ENCODE peak calls at places on chromosome X, in nine cellular contexts. One of them, this sample, is unnamed.

GRCh38 chrX:6384921-6385320 is 150.0 kb downstream of the VCX3A start:
- DNase-seq in neural crest cell: no peak
- DNase-seq in astrocyte: no peak
- DNase-seq in choroid plexus epithelial cell: no peak
- DNase-seq in left lung: no peak
- DNase-seq in BE2C: no peak
- DNase-seq in thoracic aorta: no peak
- DNase-seq in BJ: no peak
- DNase-seq in colonic mucosa: no peak
- DNase-seq in this sample: no peak

GRCh38 chrX:46838482-46838857 is 1.6 kb downstream of the RP2 start:
- DNase-seq in neural crest cell: no peak
- DNase-seq in astrocyte: no peak
- DNase-seq in choroid plexus epithelial cell: no peak
- DNase-seq in left lung: no peak
- DNase-seq in BE2C: no peak
- DNase-seq in thoracic aorta: no peak
- DNase-seq in BJ: no peak
- DNase-seq in colonic mucosa: no peak
- DNase-seq in this sample: no peak

GRCh38 chrX:130981836-130982235 is 76.3 kb upstream of the ARHGAP36 start:
- DNase-seq in neural crest cell: no peak
- DNase-seq in astrocyte: no peak
- DNase-seq in choroid plexus epithelial cell: no peak
- DNase-seq in left lung: no peak
- DNase-seq in BE2C: no peak
- DNase-seq in thoracic aorta: no peak
- DNase-seq in BJ: no peak
- DNase-seq in colonic mucosa: no peak
- DNase-seq in this sample: no peak

GRCh38 chrX:111837226-111837625 is 38.8 kb upstream of the TRPC5OS start:
- DNase-seq in neural crest cell: no peak
- DNase-seq in astrocyte: no peak
- DNase-seq in choroid plexus epithelial cell: no peak
- DNase-seq in left lung: no peak
- DNase-seq in BE2C: no peak
- DNase-seq in thoracic aorta: no peak
- DNase-seq in BJ: no peak
- DNase-seq in colonic mucosa: no peak
- DNase-seq in this sample: no peak

GRCh38 chrX:111444881-111445280 is 32.9 kb upstream of the DCX start:
- DNase-seq in neural crest cell: no peak
- DNase-seq in astrocyte: no peak
- DNase-seq in choroid plexus epithelial cell: no peak
- DNase-seq in left lung: no peak
- DNase-seq in BE2C: no peak
- DNase-seq in thoracic aorta: no peak
- DNase-seq in BJ: no peak
- DNase-seq in colonic mucosa: no peak
- DNase-seq in this sample: no peak

GRCh38 chrX:51891821-51892551 is 1.4 kb upstream of the MAGED1 start:
- DNase-seq in neural crest cell: no peak
- DNase-seq in astrocyte: peak
- DNase-seq in choroid plexus epithelial cell: peak
- DNase-seq in left lung: no peak
- DNase-seq in BE2C: peak
- DNase-seq in thoracic aorta: no peak
- DNase-seq in BJ: peak
- DNase-seq in colonic mucosa: no peak
- DNase-seq in this sample: peak

GRCh38 chrX:153507484-153508178 is 9.8 kb upstream of the ATP2B3 start:
- DNase-seq in neural crest cell: peak
- DNase-seq in astrocyte: no peak
- DNase-seq in choroid plexus epithelial cell: peak
- DNase-seq in left lung: peak
- DNase-seq in BE2C: peak
- DNase-seq in thoracic aorta: peak
- DNase-seq in BJ: no peak
- DNase-seq in colonic mucosa: peak
- DNase-seq in this sample: peak

GRCh38 chrX:130110379-130111219 is at the start of gene ELF4:
- DNase-seq in neural crest cell: no peak
- DNase-seq in astrocyte: no peak
- DNase-seq in choroid plexus epithelial cell: peak
- DNase-seq in left lung: peak
- DNase-seq in BE2C: peak
- DNase-seq in thoracic aorta: no peak
- DNase-seq in BJ: no peak
- DNase-seq in colonic mucosa: peak
- DNase-seq in this sample: peak

GRCh38 chrX:11792461-11793421 is 34.7 kb downstream of the MSL3 start:
- DNase-seq in neural crest cell: no peak
- DNase-seq in astrocyte: no peak
- DNase-seq in choroid plexus epithelial cell: no peak
- DNase-seq in left lung: no peak
- DNase-seq in BE2C: no peak
- DNase-seq in thoracic aorta: no peak
- DNase-seq in BJ: no peak
- DNase-seq in colonic mucosa: no peak
- DNase-seq in this sample: no peak

GRCh38 chrX:145552643-145553042 is 265.0 kb upstream of the SLITRK2 start:
- DNase-seq in neural crest cell: no peak
- DNase-seq in astrocyte: no peak
- DNase-seq in choroid plexus epithelial cell: no peak
- DNase-seq in left lung: no peak
- DNase-seq in BE2C: no peak
- DNase-seq in thoracic aorta: no peak
- DNase-seq in BJ: no peak
- DNase-seq in colonic mucosa: no peak
- DNase-seq in this sample: no peak

GRCh38 chrX:153830632-153831434 is 489 bp upstream of the PDZD4 start:
- DNase-seq in neural crest cell: no peak
- DNase-seq in astrocyte: no peak
- DNase-seq in choroid plexus epithelial cell: no peak
- DNase-seq in left lung: no peak
- DNase-seq in BE2C: no peak
- DNase-seq in thoracic aorta: no peak
- DNase-seq in BJ: no peak
- DNase-seq in colonic mucosa: no peak
- DNase-seq in this sample: no peak

GRCh38 chrX:69968956-69969355 is 80.8 kb downstream of the AWAT2 start:
- DNase-seq in neural crest cell: no peak
- DNase-seq in astrocyte: no peak
- DNase-seq in choroid plexus epithelial cell: peak
- DNase-seq in left lung: no peak
- DNase-seq in BE2C: peak
- DNase-seq in thoracic aorta: no peak
- DNase-seq in BJ: no peak
- DNase-seq in colonic mucosa: no peak
- DNase-seq in this sample: no peak

GRCh38 chrX:155888139-155888538 is 7.0 kb downstream of the VAMP7 start:
- DNase-seq in neural crest cell: no peak
- DNase-seq in astrocyte: peak
- DNase-seq in choroid plexus epithelial cell: peak
- DNase-seq in left lung: no peak
- DNase-seq in BE2C: no peak
- DNase-seq in thoracic aorta: no peak
- DNase-seq in BJ: peak
- DNase-seq in colonic mucosa: no peak
- DNase-seq in this sample: peak

GRCh38 chrX:115333446-115333845 is 43.9 kb downstream of the LUZP4 start:
- DNase-seq in neural crest cell: no peak
- DNase-seq in astrocyte: peak
- DNase-seq in choroid plexus epithelial cell: peak
- DNase-seq in left lung: no peak
- DNase-seq in BE2C: no peak
- DNase-seq in thoracic aorta: no peak
- DNase-seq in BJ: no peak
- DNase-seq in colonic mucosa: no peak
- DNase-seq in this sample: no peak

GRCh38 chrX:149286940-149287349 is 218.2 kb downstream of the IDS start:
- DNase-seq in neural crest cell: peak
- DNase-seq in astrocyte: peak
- DNase-seq in choroid plexus epithelial cell: peak
- DNase-seq in left lung: no peak
- DNase-seq in BE2C: peak
- DNase-seq in thoracic aorta: no peak
- DNase-seq in BJ: no peak
- DNase-seq in colonic mucosa: peak
- DNase-seq in this sample: no peak

GRCh38 chrX:75076429-75076828 is 79.7 kb downstream of the ABCB7 start:
- DNase-seq in neural crest cell: no peak
- DNase-seq in astrocyte: no peak
- DNase-seq in choroid plexus epithelial cell: no peak
- DNase-seq in left lung: no peak
- DNase-seq in BE2C: no peak
- DNase-seq in thoracic aorta: no peak
- DNase-seq in BJ: no peak
- DNase-seq in colonic mucosa: no peak
- DNase-seq in this sample: no peak

GRCh38 chrX:119411959-119412358 is 12.8 kb downstream of the SLC25A43 start:
- DNase-seq in neural crest cell: no peak
- DNase-seq in astrocyte: no peak
- DNase-seq in choroid plexus epithelial cell: no peak
- DNase-seq in left lung: no peak
- DNase-seq in BE2C: no peak
- DNase-seq in thoracic aorta: no peak
- DNase-seq in BJ: no peak
- DNase-seq in colonic mucosa: no peak
- DNase-seq in this sample: no peak

GRCh38 chrX:38538134-38538533 is 23.2 kb upstream of the TSPAN7 start:
- DNase-seq in neural crest cell: no peak
- DNase-seq in astrocyte: no peak
- DNase-seq in choroid plexus epithelial cell: no peak
- DNase-seq in left lung: no peak
- DNase-seq in BE2C: no peak
- DNase-seq in thoracic aorta: no peak
- DNase-seq in BJ: no peak
- DNase-seq in colonic mucosa: no peak
- DNase-seq in this sample: no peak

DNA sequence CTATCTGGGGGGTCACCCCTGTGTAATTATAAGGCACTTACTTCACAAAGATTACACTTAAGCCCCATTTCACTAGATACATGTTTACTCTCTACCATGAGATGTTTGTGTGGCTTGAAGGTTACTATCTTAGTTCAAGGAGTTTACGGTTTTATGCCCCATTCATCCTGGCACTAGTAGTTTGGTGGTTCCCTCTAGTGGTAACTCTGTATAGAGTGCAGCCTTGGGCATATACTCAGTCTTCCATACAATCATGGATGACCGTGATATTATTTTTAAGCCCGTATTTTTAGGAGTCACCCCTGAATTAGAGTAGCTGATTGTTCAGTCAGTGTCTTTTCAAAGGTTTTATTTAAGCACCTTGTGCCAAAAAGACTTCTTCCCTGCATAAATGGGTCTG is 109.9 kb upstream of the FAM47C start:
- DNase-seq in neural crest cell: no peak
- DNase-seq in astrocyte: no peak
- DNase-seq in choroid plexus epithelial cell: peak
- DNase-seq in left lung: no peak
- DNase-seq in BE2C: no peak
- DNase-seq in thoracic aorta: no peak
- DNase-seq in BJ: no peak
- DNase-seq in colonic mucosa: no peak
- DNase-seq in this sample: no peak
- TF ChIP-seq CTCF in neural crest cell: peak
- TF ChIP-seq CTCF in astrocyte: peak
- TF ChIP-seq CTCF in choroid plexus epithelial cell: peak
- TF ChIP-seq CTCF in left lung: no peak
- TF ChIP-seq CTCF in BE2C: peak
- TF ChIP-seq CTCF in thoracic aorta: no peak
- TF ChIP-seq CTCF in BJ: peak
- TF ChIP-seq CTCF in colonic mucosa: peak
- TF ChIP-seq CTCF in this sample: peak

DNA sequence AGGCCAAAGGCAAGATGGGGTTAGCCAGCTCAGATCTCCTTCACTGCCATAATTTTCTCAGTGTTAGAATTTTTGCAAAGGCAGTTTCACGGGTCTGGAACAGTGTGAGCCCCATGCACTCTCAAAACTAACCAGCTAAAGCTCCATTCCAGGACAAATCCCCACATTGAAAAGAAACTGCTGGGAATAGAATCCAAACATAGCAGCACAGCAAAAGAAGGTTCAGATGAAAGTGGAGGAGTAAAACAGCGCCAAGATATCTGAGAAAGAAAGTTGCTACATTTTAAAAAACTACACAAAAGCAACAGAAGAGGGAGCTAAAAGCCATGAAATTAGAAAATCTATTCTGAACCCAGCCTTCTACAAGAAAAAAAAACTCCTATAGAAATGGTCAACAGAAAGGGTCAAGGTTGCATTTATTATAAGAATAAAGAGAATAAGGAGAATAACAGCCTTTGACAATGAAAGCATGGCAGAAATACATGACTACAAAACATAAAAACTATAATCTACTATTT is 39.6 kb upstream of the SLC7A3 start:
- DNase-seq in neural crest cell: no peak
- DNase-seq in astrocyte: peak
- DNase-seq in choroid plexus epithelial cell: peak
- DNase-seq in left lung: no peak
- DNase-seq in BE2C: no peak
- DNase-seq in thoracic aorta: no peak
- DNase-seq in BJ: no peak
- DNase-seq in colonic mucosa: no peak
- DNase-seq in this sample: peak
- TF ChIP-seq CTCF in neural crest cell: peak
- TF ChIP-seq CTCF in astrocyte: no peak
- TF ChIP-seq CTCF in choroid plexus epithelial cell: peak
- TF ChIP-seq CTCF in left lung: no peak
- TF ChIP-seq CTCF in BE2C: peak
- TF ChIP-seq CTCF in thoracic aorta: peak
- TF ChIP-seq CTCF in BJ: peak
- TF ChIP-seq CTCF in colonic mucosa: no peak
- TF ChIP-seq CTCF in this sample: peak

DNA sequence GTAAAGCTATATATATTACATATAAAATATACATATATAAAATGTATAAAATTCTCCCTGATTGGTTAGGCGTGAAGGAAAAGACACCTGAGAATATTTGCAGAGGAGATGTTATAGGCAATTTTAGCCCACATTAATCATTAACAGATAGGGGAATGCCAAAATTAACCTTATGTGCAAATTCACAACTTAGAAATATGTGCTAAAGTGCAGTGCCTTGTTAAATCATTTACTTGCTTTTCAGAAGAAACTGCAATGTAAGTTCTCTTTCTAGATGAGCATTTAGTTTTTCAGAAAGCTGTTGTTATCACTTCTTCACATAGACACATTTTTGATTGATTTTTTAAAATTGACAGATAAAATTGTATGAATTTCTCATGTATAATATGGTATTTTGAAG is 5.6 kb downstream of the TASL start:
- DNase-seq in neural crest cell: no peak
- DNase-seq in astrocyte: no peak
- DNase-seq in choroid plexus epithelial cell: no peak
- DNase-seq in left lung: no peak
- DNase-seq in BE2C: no peak
- DNase-seq in thoracic aorta: no peak
- DNase-seq in BJ: no peak
- DNase-seq in colonic mucosa: no peak
- DNase-seq in this sample: no peak
- TF ChIP-seq CTCF in neural crest cell: no peak
- TF ChIP-seq CTCF in astrocyte: no peak
- TF ChIP-seq CTCF in choroid plexus epithelial cell: no peak
- TF ChIP-seq CTCF in left lung: no peak
- TF ChIP-seq CTCF in BE2C: no peak
- TF ChIP-seq CTCF in thoracic aorta: no peak
- TF ChIP-seq CTCF in BJ: no peak
- TF ChIP-seq CTCF in colonic mucosa: no peak
- TF ChIP-seq CTCF in this sample: no peak

GRCh38 chrX:3638280-3638873 is 75.1 kb downstream of the PRKX start:
- DNase-seq in neural crest cell: peak
- DNase-seq in astrocyte: peak
- DNase-seq in choroid plexus epithelial cell: peak
- DNase-seq in left lung: no peak
- DNase-seq in BE2C: peak
- DNase-seq in thoracic aorta: no peak
- DNase-seq in BJ: no peak
- DNase-seq in colonic mucosa: peak
- DNase-seq in this sample: peak
- TF ChIP-seq CTCF in neural crest cell: peak
- TF ChIP-seq CTCF in astrocyte: peak
- TF ChIP-seq CTCF in choroid plexus epithelial cell: peak
- TF ChIP-seq CTCF in left lung: peak
- TF ChIP-seq CTCF in BE2C: peak
- TF ChIP-seq CTCF in thoracic aorta: peak
- TF ChIP-seq CTCF in BJ: peak
- TF ChIP-seq CTCF in colonic mucosa: peak
- TF ChIP-seq CTCF in this sample: peak

This sample was measured in HFFc6.